ENCODE peak calls at places on chromosomes 13 and 19, in five cellular contexts. Q is tibial nerve, J is left ventricle myocardium inferior, Z is psoas muscle, I is lower lobe of right lung. T is an unnamed sample.
A peak's percentile ranks its signal among the peaks of the same experiment; 100 is the strongest.

GRCh38 chr19:3644351-3645066 is 17.9 kb upstream of the CACTIN start:
- DNase-seq in Q (peak; percentile 44), J (no peak), Z (no peak), I (no peak), T (no peak)

GRCh38 chr13:108425056-108425455 is 155.5 kb downstream of the TNFSF13B start:
- DNase-seq in Q (no peak), J (no peak), Z (no peak), I (no peak), T (no peak)

GRCh38 chr19:57870225-57870624 is 18.6 kb downstream of the ZNF814 start:
- DNase-seq in Q (no peak), J (no peak), Z (no peak), I (no peak), T (no peak)

GRCh38 chr19:29666634-29667389 is 1.6 kb downstream of the PLEKHF1 start:
- DNase-seq in Q (peak; percentile 60), J (peak; percentile 79), Z (peak; percentile 82), I (peak; percentile 58), T (peak; percentile 80)

GRCh38 chr19:51441410-51442390 is 16.6 kb downstream of the SIGLEC8 start:
- DNase-seq in Q (no peak), J (no peak), Z (no peak), I (no peak), T (no peak)

GRCh38 chr13:96104516-96104915 is 14.6 kb downstream of the HS6ST3 start:
- DNase-seq in Q (no peak), J (no peak), Z (no peak), I (no peak), T (no peak)

GRCh38 chr19:16078759-16079707 is 2.7 kb downstream of the TPM4 start:
- DNase-seq in Q (peak; percentile 69), J (peak; percentile 65), Z (peak; percentile 66), I (peak; percentile 66), T (peak; percentile 84)

GRCh38 chr19:35404879-35405622 is 34.2 kb downstream of the GPR42 start:
- DNase-seq in Q (no peak), J (no peak), Z (peak; percentile 34), I (no peak), T (no peak)

GRCh38 chr19:47729468-47729798 is 15.9 kb upstream of the NOP53 start:
- DNase-seq in Q (peak; percentile 46), J (peak; percentile 64), Z (peak; percentile 64), I (peak; percentile 83), T (no peak)

GRCh38 chr13:51534075-51534817 is 50.0 kb upstream of the WDFY2 start:
- DNase-seq in Q (no peak), J (peak; percentile 32), Z (peak; percentile 28), I (peak; percentile 80), T (no peak)

GRCh38 chr19:751501-752341 is 809 bp downstream of the MISP start:
- DNase-seq in Q (no peak), J (no peak), Z (peak; percentile 47), I (no peak), T (no peak)

GRCh38 chr19:13958043-13958442 is 5.7 kb downstream of the DCAF15 start:
- DNase-seq in Q (no peak), J (no peak), Z (no peak), I (no peak), T (peak; percentile 27)

GRCh38 chr19:3459965-3460582 is 20.3 kb downstream of the SMIM24 start:
- DNase-seq in Q (no peak), J (no peak), Z (no peak), I (no peak), T (no peak)

GRCh38 chr13:76711515-76712182 is 174.6 kb downstream of the KCTD12 start:
- DNase-seq in Q (no peak), J (no peak), Z (peak; percentile 15), I (no peak), T (peak; percentile 62)

GRCh38 chr13:88544836-88545235 is 873.7 kb downstream of the SLITRK5 start:
- DNase-seq in Q (no peak), J (no peak), Z (no peak), I (no peak), T (no peak)

GRCh38 chr13:98089826-98090225 is 53.1 kb upstream of the FARP1 start:
- DNase-seq in Q (no peak), J (no peak), Z (no peak), I (no peak), T (no peak)

GRCh38 chr13:24630851-24631341 is 49.3 kb upstream of the ATP12A start:
- DNase-seq in Q (no peak), J (no peak), Z (no peak), I (no peak), T (no peak)

GRCh38 chr19:48698046-48698445 is 2.3 kb downstream of the FUT2 start:
- DNase-seq in Q (no peak), J (no peak), Z (no peak), I (no peak), T (peak; percentile 69)

GRCh38 chr19:1747285-1748114 is 5.8 kb upstream of the ONECUT3 start:
- DNase-seq in Q (no peak), J (no peak), Z (no peak), I (no peak), T (no peak)

GRCh38 chr19:30562981-30563380 is 190.8 kb downstream of the ZNF536 start:
- DNase-seq in Q (no peak), J (no peak), Z (no peak), I (no peak), T (no peak)

GRCh38 chr13:109369357-109370052 is 416.9 kb downstream of the IRS2 start:
- DNase-seq in Q (no peak), J (no peak), Z (no peak), I (no peak), T (no peak)

GRCh38 chr19:33717878-33718277 is 78.8 kb upstream of the KCTD15 start:
- DNase-seq in Q (no peak), J (no peak), Z (no peak), I (no peak), T (no peak)

GRCh38 chr13:31827707-31828106 is 88.4 kb downstream of the RXFP2 start:
- DNase-seq in Q (no peak), J (no peak), Z (no peak), I (no peak), T (no peak)

GRCh38 chr19:447816-448546 is 12.9 kb downstream of the SHC2 start:
- DNase-seq in Q (no peak), J (no peak), Z (no peak), I (no peak), T (no peak)

GRCh38 chr19:13207237-13208130 is 57.3 kb downstream of the IER2 start:
- DNase-seq in Q (no peak), J (peak; percentile 47), Z (peak; percentile 42), I (peak; percentile 55), T (peak; percentile 30)

GRCh38 chr19:38684862-38685665 is 37.6 kb downstream of the ACTN4 start:
- DNase-seq in Q (no peak), J (no peak), Z (no peak), I (no peak), T (no peak)

GRCh38 chr19:38684078-38684861 is 36.8 kb downstream of the ACTN4 start:
- DNase-seq in Q (peak; percentile 43), J (peak; percentile 52), Z (peak; percentile 80), I (peak; percentile 80), T (no peak)

GRCh38 chr19:38686530-38686888 is 39.1 kb downstream of the ACTN4 start:
- DNase-seq in Q (no peak), J (no peak), Z (no peak), I (no peak), T (no peak)

GRCh38 chr19:38687837-38688378 is 40.5 kb downstream of the ACTN4 start:
- DNase-seq in Q (no peak), J (no peak), Z (no peak), I (no peak), T (no peak)

GRCh38 chr19:38685666-38686529 is 38.4 kb downstream of the ACTN4 start:
- DNase-seq in Q (no peak), J (no peak), Z (no peak), I (no peak), T (no peak)
- H3K4me1 ChIP-seq in Q (peaks cover 95% of the 10 kb centered on the region), J (peaks cover 100% of the 10 kb centered on the region), Z (peaks cover 79% of the 10 kb centered on the region), I (peaks cover 98% of the 10 kb centered on the region), T (peaks cover 34% of the 10 kb centered on the region)

DNA sequence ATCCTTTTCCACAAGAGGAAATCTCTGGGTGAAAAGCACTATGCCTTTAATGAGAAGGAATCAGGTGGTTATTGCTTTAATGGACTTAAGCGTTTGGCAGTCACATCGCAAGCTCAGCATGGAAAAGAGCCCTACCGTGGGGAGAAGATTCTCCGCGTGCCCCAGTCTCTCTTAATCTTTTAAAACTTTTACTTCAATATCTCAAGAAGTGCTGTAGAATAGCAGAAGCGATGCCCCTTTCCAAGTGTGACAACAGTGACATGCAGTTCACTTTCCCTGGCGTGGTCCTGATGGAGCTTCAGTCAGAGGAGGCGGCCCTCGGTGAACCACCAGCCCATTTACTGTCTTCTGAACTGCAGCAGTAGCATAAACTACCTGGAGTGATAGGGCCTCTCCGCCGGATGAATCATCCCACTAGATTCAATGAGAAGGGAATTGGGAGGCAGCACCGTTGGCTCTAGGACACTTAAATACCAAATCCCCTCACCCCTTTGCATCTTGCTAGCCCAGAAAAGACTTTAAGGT is 112.7 kb upstream of the GPR12 start:
- DNase-seq in Q (no peak), J (no peak), Z (no peak), I (no peak), T (no peak)
- TF ChIP-seq CTCF in Q (no peak), J (no peak), Z (peak; percentile 2), I (peak; percentile 4), T (no peak)

GRCh38 chr13:66748712-66749111 is 481.4 kb downstream of the PCDH9 start:
- DNase-seq in Q (no peak), J (no peak), Z (no peak), I (no peak), T (no peak)

DNA sequence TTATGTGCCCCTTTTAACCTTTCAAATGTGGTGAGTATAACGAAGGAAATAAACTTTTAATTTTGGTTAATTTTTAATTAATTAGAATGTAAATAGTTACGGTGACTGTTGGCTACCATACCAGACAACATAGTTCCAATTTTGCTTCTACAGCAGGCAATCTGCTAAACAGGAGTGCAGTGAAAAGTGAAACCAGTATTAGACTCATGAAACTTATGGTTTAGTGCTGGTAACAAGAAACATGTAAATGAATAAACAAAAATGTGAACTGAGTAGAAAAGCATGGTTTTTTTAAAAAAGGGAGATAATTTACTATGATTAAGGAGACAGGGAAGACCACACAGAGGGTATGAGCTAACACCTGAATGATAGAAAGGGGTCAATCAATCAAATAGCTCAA is 478.4 kb downstream of the PCDH9 start:
- DNase-seq in Q (no peak), J (no peak), Z (no peak), I (no peak), T (no peak)
- H3K4me3 ChIP-seq in Q (no peak overlapping the region), J (no peak overlapping the region), Z (no peak overlapping the region), I (no peak overlapping the region), T (no peak overlapping the region)

GRCh38 chr13:46659413-46660065 is 106.6 kb downstream of the LRCH1 start:
- DNase-seq in Q (no peak), J (no peak), Z (no peak), I (no peak), T (no peak)

GRCh38 chr13:46663216-46663615 is 110.2 kb downstream of the LRCH1 start:
- DNase-seq in Q (no peak), J (no peak), Z (no peak), I (no peak), T (no peak)

GRCh38 chr13:46660859-46661258 is 107.9 kb downstream of the LRCH1 start:
- DNase-seq in Q (no peak), J (no peak), Z (no peak), I (no peak), T (no peak)

GRCh38 chr13:46662690-46663089 is 109.7 kb downstream of the LRCH1 start:
- DNase-seq in Q (no peak), J (no peak), Z (no peak), I (no peak), T (no peak)

DNA sequence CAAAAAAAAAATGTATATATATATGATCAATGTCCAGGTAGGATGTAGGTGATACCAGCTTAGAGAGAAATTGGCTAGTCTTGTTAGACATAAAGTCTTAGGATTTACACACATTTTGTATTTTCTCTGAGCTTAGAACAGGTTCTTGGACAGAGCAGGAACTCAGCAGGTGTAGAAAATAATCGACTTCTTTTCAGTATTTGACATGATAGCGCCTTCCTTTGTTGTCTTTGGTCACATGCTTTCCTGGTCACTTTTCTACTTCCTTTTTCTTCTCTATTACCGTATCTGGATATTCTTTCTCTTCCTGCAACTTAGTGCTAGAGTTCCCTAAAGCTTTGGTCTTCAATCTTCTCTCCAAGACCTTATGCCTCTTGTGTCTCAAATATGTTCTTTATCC is 107.4 kb downstream of the LRCH1 start:
- DNase-seq in Q (no peak), J (no peak), Z (no peak), I (no peak), T (no peak)
- H3K4me1 ChIP-seq in Q (peaks cover 60% of the 10 kb centered on the region), J (peaks cover 92% of the 10 kb centered on the region), Z (peaks cover 11% of the 10 kb centered on the region), I (peaks cover 55% of the 10 kb centered on the region), T (peaks cover 12% of the 10 kb centered on the region)